ENCODE peak calls at places on chromosomes 5 and 9, in ten cellular contexts. D, K, O, G, L, M, E, A, Y and J are unnamed samples. For H3K27me3, the result is how much of the 10 kb centered on the place peaks cover.

GRCh38 chr5:144207875-144208444 is 37.3 kb downstream of the KCTD16 start:
- DNase-seq in D (no peak), K (no peak), O (no peak), G (no peak), L (no peak), M (no peak), E (no peak), A (no peak), Y (no peak), J (no peak)

GRCh38 chr5:76499528-76500161 is 96.6 kb downstream of the IQGAP2 start:
- DNase-seq in D (no peak), K (no peak), O (no peak), G (no peak), L (no peak), M (no peak), E (no peak), A (no peak), Y (no peak), J (no peak)

GRCh38 chr5:1637639-1638481 is 114.1 kb upstream of the LPCAT1 start:
- DNase-seq in D (no peak), K (peak), O (no peak), G (no peak), L (no peak), M (no peak), E (no peak), A (no peak), Y (no peak), J (no peak)

GRCh38 chr5:24005384-24005783 is 498.0 kb downstream of the PRDM9 start:
- DNase-seq in D (no peak), K (no peak), O (no peak), G (no peak), L (no peak), M (no peak), E (no peak), A (no peak), Y (no peak), J (no peak)

GRCh38 chr5:57174128-57174849 is 430 bp downstream of the GPBP1 start:
- DNase-seq in D (peak), K (peak), O (peak), G (no peak), L (no peak), M (peak), E (no peak), A (peak), Y (no peak), J (no peak)

GRCh38 chr5:178319541-178320041 is 87.0 kb upstream of the PHYKPL start:
- DNase-seq in D (no peak), K (peak), O (no peak), G (peak), L (no peak), M (no peak), E (no peak), A (no peak), Y (no peak), J (no peak)

GRCh38 chr9:99004115-99004514 is 60.4 kb downstream of the COL15A1 start:
- DNase-seq in D (no peak), K (no peak), O (no peak), G (no peak), L (no peak), M (no peak), E (no peak), A (no peak), Y (no peak), J (no peak)

GRCh38 chr5:168575391-168576372 is 3.5 kb downstream of the PANK3 start:
- DNase-seq in D (no peak), K (no peak), O (no peak), G (no peak), L (no peak), M (no peak), E (no peak), A (no peak), Y (no peak), J (no peak)

GRCh38 chr5:20034717-20035116 is 46.7 kb upstream of the CDH18 start:
- DNase-seq in D (no peak), K (no peak), O (no peak), G (no peak), L (no peak), M (no peak), E (no peak), A (no peak), Y (no peak), J (no peak)

GRCh38 chr5:142820447-142820846 is 50.3 kb downstream of the ARHGAP26 start:
- DNase-seq in D (no peak), K (no peak), O (peak), G (no peak), L (no peak), M (no peak), E (no peak), A (no peak), Y (no peak), J (no peak)

GRCh38 chr9:6758418-6759113 is 793 bp downstream of the KDM4C start:
- DNase-seq in D (peak), K (peak), O (peak), G (peak), L (no peak), M (peak), E (no peak), A (peak), Y (no peak), J (peak)

GRCh38 chr9:6761306-6761705 is 3.5 kb downstream of the KDM4C start:
- DNase-seq in D (no peak), K (no peak), O (no peak), G (no peak), L (no peak), M (no peak), E (no peak), A (no peak), Y (no peak), J (no peak)

GRCh38 chr9:6759114-6759977 is 1.6 kb downstream of the KDM4C start:
- DNase-seq in D (peak), K (no peak), O (peak), G (no peak), L (no peak), M (peak), E (no peak), A (no peak), Y (peak), J (no peak)

GRCh38 chr9:6757988-6758417 is 230 bp downstream of the KDM4C start:
- DNase-seq in D (no peak), K (no peak), O (no peak), G (no peak), L (no peak), M (no peak), E (no peak), A (no peak), Y (no peak), J (no peak)

DNA sequence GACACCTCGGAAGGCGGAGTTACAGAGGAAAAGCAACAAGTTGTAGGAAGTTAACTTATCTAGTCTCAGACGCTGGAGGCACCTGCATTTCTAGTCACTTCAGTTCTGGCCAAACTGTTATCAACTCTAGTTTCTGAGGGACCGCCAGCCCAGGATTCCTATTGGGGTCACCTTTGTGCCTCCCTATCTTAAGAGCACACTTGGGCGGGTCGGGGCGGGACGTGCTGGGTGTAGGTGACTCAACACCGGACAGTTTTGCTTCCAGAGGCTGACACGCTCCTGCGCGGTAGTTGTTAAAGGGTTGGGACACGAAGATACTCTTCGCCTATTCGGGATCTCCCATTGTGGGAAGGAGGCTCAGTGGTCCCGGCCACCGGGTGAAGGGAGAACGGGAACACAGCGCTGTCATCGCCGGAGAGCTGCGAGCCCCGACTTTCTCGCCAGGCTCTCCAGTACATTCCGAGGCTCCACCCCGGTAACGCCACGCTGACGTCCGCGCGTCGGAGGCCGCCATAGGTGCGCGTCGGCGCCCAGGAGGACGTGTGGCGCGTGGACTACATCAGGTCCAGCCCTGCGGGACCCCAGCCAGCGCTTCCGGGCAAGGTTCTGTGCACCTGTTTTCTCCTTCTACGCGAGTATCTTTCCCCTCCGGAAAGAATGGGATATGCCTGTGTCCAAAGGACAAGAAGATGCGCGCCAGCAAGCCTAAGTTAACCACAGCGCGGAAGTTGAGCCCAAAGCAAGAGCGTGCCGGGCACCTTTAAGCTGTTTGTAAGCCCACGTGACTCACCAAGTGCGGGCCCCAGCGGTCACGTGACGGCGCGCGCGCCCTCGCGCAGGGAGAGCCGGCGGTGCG is at the start of gene KDM4C:
- DNase-seq in D (peak), K (peak), O (peak), G (peak), L (peak), M (peak), E (peak), A (peak), Y (peak), J (peak)
- H3K27me3 ChIP-seq in D (under half), K (under half), O (under half), G (under half), L (under half), M (under half), E (under half), A (under half), Y (under half), J (under half)

GRCh38 chr5:91271999-91272398 is 111.1 kb downstream of the ARRDC3 start:
- DNase-seq in D (no peak), K (no peak), O (no peak), G (no peak), L (no peak), M (no peak), E (no peak), A (no peak), Y (peak), J (no peak)
- H3K27ac ChIP-seq in D (no peak), K (no peak), O (no peak), G (no peak), L (no peak), M (no peak), E (no peak), A (no peak), Y (no peak), J (no peak)

DNA sequence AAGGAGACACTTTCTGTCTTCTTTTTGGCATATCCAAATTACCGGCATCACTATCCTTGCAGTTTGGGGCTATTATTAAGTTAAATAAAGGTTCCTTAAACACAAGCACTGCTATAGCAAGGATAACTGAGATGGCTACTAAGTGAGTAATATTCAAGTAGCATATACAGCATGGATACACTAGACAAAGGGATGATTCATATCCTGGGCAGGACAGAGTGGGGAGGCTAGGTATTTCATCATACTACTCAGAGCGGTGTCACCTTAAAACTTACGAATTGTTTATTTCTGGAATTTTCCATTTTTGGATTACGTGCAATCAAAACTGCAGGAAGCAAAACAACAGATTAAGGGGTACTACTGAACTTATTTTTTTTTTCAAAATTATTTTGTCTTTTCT is 54.1 kb downstream of the FER start:
- DNase-seq in D (no peak), K (no peak), O (no peak), G (no peak), L (no peak), M (peak), E (no peak), A (no peak), Y (no peak), J (no peak)
- TF ChIP-seq EP300 in D (no peak), K (no peak), O (no peak), G (no peak), L (no peak), M (no peak), E (no peak), A (no peak), Y (no peak), J (no peak)

DNA sequence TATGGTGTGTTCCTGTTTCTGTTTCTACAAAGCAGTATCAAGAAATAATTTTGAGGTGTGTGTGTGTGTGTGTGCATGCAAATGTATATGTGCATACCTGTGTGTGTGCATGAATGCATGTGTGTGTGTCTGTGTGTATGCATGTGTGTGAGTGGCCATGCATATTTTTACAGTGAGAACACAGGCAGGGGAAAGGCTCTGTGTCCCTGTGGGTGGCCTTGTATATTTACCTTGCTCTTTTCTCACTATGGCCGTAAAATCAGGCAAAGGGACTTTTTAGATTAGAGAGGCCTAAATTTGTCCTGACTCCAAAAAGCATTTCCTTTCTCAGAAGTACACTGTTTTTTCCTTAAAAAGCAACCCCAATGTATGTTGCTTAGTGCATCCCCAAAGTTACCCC is 293.4 kb downstream of the MARCHF11 start:
- DNase-seq in D (no peak), K (no peak), O (no peak), G (no peak), L (no peak), M (no peak), E (no peak), A (no peak), Y (no peak), J (no peak)
- H3K27me3 ChIP-seq in D (under half), K (under half), O (under half), G (under half), L (under half), M (under half), E (under half), A (under half), Y (under half), J (under half)